ENCODE peak calls at places on chromosomes 11 and 22, in five cellular contexts. I is adrenal gland, P is suprapubic skin, D is K562, V is esophagus squamous epithelium. S is an unnamed sample.

GRCh38 chr22:17970205-17970708 is 54.1 kb downstream of the MICAL3 start:
- DNase-seq in D (peak), I (peak), P (no peak), V (no peak), S (no peak)

GRCh38 chr22:27578937-27579617 is 222.5 kb downstream of the MN1 start:
- DNase-seq in D (no peak), P (no peak), I (no peak), V (no peak), S (no peak)

GRCh38 chr11:1836011-1836945 is 1.5 kb downstream of the SYT8 start:
- DNase-seq in P (no peak), D (no peak), V (no peak), I (peak), S (no peak)

GRCh38 chr11:134120143-134120850 is 51.4 kb downstream of the JAM3 start:
- DNase-seq in P (no peak), I (peak), V (no peak), D (no peak), S (no peak)

GRCh38 chr11:79237676-79238075 is 203.2 kb downstream of the TENM4 start:
- DNase-seq in P (no peak), V (no peak), I (no peak), D (no peak), S (no peak)

GRCh38 chr22:32650553-32651345 is 150.8 kb upstream of the TIMP3 start:
- DNase-seq in D (peak), P (no peak), V (no peak), I (no peak), S (no peak)

GRCh38 chr22:31898406-31898805 is 45.9 kb upstream of the YWHAH start:
- DNase-seq in P (no peak), V (no peak), I (no peak), D (no peak), S (no peak)

GRCh38 chr11:21635359-21635758 is 557.5 kb upstream of the ANO5 start:
- DNase-seq in P (no peak), V (no peak), D (no peak), I (no peak), S (no peak)

GRCh38 chr22:28983190-28983589 is 78.4 kb downstream of the C22orf31 start:
- DNase-seq in V (no peak), I (no peak), D (no peak), P (no peak), S (no peak)

GRCh38 chr11:100830295-100830694 is 143.2 kb downstream of the ARHGAP42 start:
- DNase-seq in P (no peak), I (no peak), D (no peak), V (no peak), S (no peak)

GRCh38 chr11:32148824-32149223 is 58.0 kb downstream of the RCN1 start:
- DNase-seq in I (no peak), D (no peak), P (no peak), V (no peak), S (no peak)

GRCh38 chr22:50016988-50017700 is 4.6 kb upstream of the IL17REL start:
- DNase-seq in I (no peak), D (no peak), V (no peak), P (peak), S (no peak)

GRCh38 chr11:33698921-33699320 is 1.7 kb downstream of the C11orf91 start:
- DNase-seq in V (no peak), D (no peak), P (no peak), I (no peak), S (no peak)

GRCh38 chr11:87366346-87366745 is 328.6 kb downstream of the TMEM135 start:
- DNase-seq in I (no peak), D (no peak), P (no peak), V (no peak), S (no peak)

GRCh38 chr11:87368876-87369480 is 331.2 kb downstream of the TMEM135 start:
- DNase-seq in P (no peak), I (no peak), V (no peak), D (no peak), S (no peak)

GRCh38 chr11:87366766-87367405 is 329.2 kb downstream of the TMEM135 start:
- DNase-seq in P (no peak), D (no peak), V (no peak), I (no peak), S (no peak)

GRCh38 chr11:87369888-87370287 is 332.2 kb downstream of the TMEM135 start:
- DNase-seq in V (no peak), D (no peak), I (no peak), P (no peak), S (no peak)

DNA sequence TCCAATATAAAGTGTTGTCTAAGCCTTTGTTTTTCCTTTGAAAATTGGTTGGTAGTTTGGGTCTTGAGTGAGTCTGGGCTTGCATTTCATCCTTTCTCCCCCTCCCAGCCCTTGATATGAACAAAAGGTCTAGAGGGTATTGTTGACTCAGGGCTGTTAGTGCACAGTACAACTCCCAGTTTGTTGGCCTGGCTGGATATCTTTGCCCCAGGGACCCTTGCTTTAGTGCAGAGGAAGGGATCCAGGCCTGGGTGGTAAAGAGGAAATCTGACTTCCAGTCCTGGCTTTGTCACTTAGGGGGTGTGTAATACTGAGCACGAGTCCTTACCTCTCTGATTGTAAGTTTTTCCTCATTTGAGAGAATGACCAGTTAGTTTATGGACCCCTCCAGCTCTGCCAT is 330.4 kb downstream of the TMEM135 start:
- DNase-seq in P (no peak), I (no peak), V (no peak), D (no peak), S (no peak)
- TF ChIP-seq POLR2A in P (no peak), I (no peak), V (no peak), D (no peak), S (no peak)

GRCh38 chr11:66336234-66337102 is at the start of gene RIN1:
- DNase-seq in D (peak), V (no peak), P (peak), I (peak), S (peak)
- TF ChIP-seq POLR2A in D (peak), V (no peak), P (no peak), I (peak), S (peak)

DNA sequence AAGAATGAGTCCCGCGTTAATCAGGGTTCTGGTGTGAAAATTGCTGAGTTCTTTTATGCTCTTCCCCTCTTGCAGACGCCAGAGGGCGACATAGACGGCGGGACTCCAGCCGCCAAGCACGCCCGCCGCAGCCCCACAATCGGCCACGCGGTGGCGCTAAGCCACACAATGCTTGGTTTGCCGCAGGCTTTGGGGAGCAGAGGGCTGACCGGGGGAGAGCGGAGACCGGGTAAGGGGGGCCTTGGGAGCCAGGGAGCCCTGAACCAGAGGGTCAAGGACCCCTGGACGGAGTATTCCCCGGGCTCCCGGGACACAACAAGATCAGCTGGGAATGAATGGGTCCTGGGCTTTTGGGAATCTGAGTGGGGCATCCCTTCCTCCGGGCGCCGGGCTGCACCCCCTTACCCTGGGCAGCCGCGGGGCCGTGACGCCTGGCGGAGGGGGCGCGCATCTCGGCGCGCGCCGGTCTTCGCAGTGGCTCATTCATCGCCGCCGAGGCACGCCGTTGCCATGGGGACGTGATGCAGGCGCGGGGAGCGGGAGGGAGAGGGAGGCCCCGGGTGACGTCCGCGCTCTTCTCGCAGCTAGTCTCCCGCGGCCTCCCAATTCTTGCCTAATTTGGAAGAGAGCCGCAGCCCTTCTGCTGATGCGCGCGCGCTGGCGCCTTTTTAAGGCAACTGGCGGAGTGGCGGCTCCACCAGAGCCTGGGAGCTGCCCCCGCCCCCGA is 12.2 kb upstream of the NPAS4 start:
- DNase-seq in P (peak), V (no peak), D (peak), I (peak), S (peak)
- TF ChIP-seq POLR2A in P (no peak), V (no peak), D (no peak), I (no peak), S (no peak)

GRCh38 chr11:129013737-129014475 is 71.2 kb upstream of the TP53AIP1 start:
- DNase-seq in D (no peak), I (no peak), P (no peak), V (no peak), S (no peak)
- TF ChIP-seq POLR2A in D (no peak), I (no peak), P (no peak), V (no peak), S (no peak)

GRCh38 chr22:20020533-20021195 is at the start of gene TANGO2:
- DNase-seq in I (peak), P (peak), D (peak), V (no peak), S (peak)
- TF ChIP-seq POLR2A in I (peak), P (peak), D (no peak), V (peak), S (peak)

GRCh38 chr22:34570408-34570807 is 495.6 kb upstream of the ISX start:
- DNase-seq in V (no peak), D (no peak), I (no peak), P (no peak), S (no peak)
- TF ChIP-seq POLR2A in V (no peak), D (no peak), I (no peak), P (no peak), S (no peak)

S was measured in H54.